ENCODE peak calls at places on chromosomes 5 and 9, in six cellular contexts. U is SK-N-SH, X is kidney epithelial cell, I is choroid plexus epithelial cell, H is mesenchymal stem cell, Q is SJSA1. F is an unnamed sample.

GRCh38 chr5:147822686-147823491 is 8.6 kb downstream of the SPINK1 start:
- DNase-seq in U (peak), X (no peak), I (peak), H (peak), Q (no peak), F (peak)

GRCh38 chr9:85483214-85483613 is 258.5 kb downstream of the AGTPBP1 start:
- DNase-seq in U (no peak), X (no peak), I (peak), H (no peak), Q (no peak), F (no peak)

GRCh38 chr9:127947841-127948710 is 10.4 kb upstream of the DPM2 start:
- DNase-seq in U (no peak), X (no peak), I (no peak), H (no peak), Q (no peak), F (no peak)

GRCh38 chr5:111129938-111130337 is 37.8 kb downstream of the WDR36 start:
- DNase-seq in U (no peak), X (no peak), I (peak), H (no peak), Q (no peak), F (no peak)

GRCh38 chr5:66554211-66554610 is 42.0 kb upstream of the MAST4 start:
- DNase-seq in U (no peak), X (peak), I (peak), H (no peak), Q (no peak), F (no peak)

GRCh38 chr5:40879163-40879942 is 29.9 kb upstream of the C7 start:
- DNase-seq in U (peak), X (no peak), I (peak), H (peak), Q (no peak), F (peak)

GRCh38 chr9:4077499-4078102 is 222.3 kb downstream of the GLIS3 start:
- DNase-seq in U (peak), X (no peak), I (peak), H (peak), Q (peak), F (peak)

GRCh38 chr5:32753765-32754164 is 42.6 kb downstream of the NPR3 start:
- DNase-seq in U (no peak), X (no peak), I (peak), H (peak), Q (no peak), F (no peak)

GRCh38 chr5:147098233-147098790 is 136.5 kb upstream of the STK32A start:
- DNase-seq in U (peak), X (no peak), I (peak), H (peak), Q (peak), F (peak)

GRCh38 chr5:132176987-132177386 is 50.7 kb downstream of the P4HA2 start:
- DNase-seq in U (no peak), X (no peak), I (peak), H (no peak), Q (no peak), F (no peak)

GRCh38 chr9:72585737-72586136 is 64.3 kb downstream of the TMC1 start:
- DNase-seq in U (no peak), X (no peak), I (peak), H (peak), Q (no peak), F (no peak)

GRCh38 chr5:88824892-88825781 is 57.8 kb downstream of the MEF2C start:
- DNase-seq in U (no peak), X (peak), I (peak), H (peak), Q (no peak), F (peak)
- H3K4me3 ChIP-seq in U (peak), X (no peak), I (peak), H (no peak), Q (no peak), F (no peak)

DNA sequence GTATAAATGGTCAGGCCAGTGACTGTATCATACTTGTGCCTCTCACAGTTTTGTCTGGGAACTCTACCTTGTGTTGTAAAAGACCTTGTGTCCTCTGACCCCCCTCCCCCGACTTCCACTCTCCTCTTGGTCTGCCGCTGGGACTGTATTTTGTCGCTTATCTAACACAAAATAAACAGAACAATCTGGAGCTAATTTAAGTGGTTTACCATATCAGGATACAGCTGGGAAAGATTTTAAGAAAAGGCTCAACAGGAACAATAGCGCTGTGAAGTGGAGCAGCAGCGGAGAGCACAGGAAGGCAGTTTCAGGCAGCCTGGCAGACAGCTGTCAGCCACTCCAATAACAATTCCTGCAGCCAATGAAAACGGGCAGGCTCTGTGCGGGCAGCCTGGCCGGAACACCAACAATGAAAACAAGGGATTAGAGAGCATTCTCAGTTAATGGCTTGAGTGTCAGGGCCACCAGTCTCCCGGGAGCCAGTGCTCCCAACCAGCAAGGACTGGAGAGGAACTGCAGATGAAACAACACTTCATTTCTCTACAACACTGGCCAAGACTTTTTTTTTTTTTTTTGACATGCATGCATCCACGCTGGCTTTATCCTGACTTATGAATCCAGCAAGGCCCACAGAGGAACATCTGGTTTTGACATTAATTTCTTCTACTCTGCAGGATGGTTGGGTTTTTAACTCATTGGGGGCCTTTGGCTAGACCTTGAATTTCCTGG is 76.8 kb downstream of the ARSB start:
- DNase-seq in U (peak), X (no peak), I (peak), H (peak), Q (peak), F (peak)
- H3K4me3 ChIP-seq in U (peak), X (no peak), I (peak), H (peak), Q (no peak), F (no peak)

GRCh38 chr9:96149142-96149541 is 152.8 kb downstream of the HSD17B3 start:
- DNase-seq in U (no peak), X (no peak), I (no peak), H (no peak), Q (no peak), F (no peak)
- H3K4me3 ChIP-seq in U (no peak), X (no peak), I (no peak), H (no peak), Q (no peak), F (no peak)

GRCh38 chr5:64637837-64638443 is 52.4 kb upstream of the SHISAL2B start:
- DNase-seq in U (no peak), X (no peak), I (peak), H (peak), Q (no peak), F (no peak)
- H3K4me3 ChIP-seq in U (no peak), X (no peak), I (no peak), H (peak), Q (no peak), F (no peak)

GRCh38 chr5:59143926-59144333 is 561.1 kb downstream of the RAB3C start:
- DNase-seq in U (no peak), X (no peak), I (peak), H (no peak), Q (no peak), F (no peak)
- H3K4me3 ChIP-seq in U (no peak), X (no peak), I (no peak), H (no peak), Q (no peak), F (no peak)

DNA sequence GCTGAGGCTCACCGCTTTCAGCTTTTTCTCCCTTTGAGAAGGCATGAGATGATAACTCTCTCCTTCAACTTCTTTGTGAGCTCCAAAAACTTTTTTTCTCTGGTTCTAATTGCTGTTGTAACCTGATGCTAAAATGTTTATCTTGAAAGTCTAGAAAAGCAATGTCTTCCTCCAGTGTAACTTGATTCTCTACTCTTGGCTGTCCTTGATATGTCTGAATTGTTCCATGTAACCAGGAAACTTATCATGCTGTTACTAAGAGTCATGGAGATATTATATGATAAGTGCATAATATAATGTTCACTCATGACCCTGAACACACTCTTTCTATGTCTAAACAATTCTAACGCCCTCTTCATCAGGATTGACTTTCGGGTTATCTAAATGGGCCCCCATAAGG is 128.0 kb upstream of the ABCA1 start:
- DNase-seq in U (no peak), X (no peak), I (peak), H (peak), Q (no peak), F (no peak)
- H3K4me3 ChIP-seq in U (no peak), X (no peak), I (no peak), H (no peak), Q (no peak), F (no peak)

GRCh38 chr5:59037453-59038168 is 454.7 kb downstream of the RAB3C start:
- DNase-seq in U (no peak), X (no peak), I (peak), H (no peak), Q (no peak), F (no peak)
- H3K4me3 ChIP-seq in U (peak), X (peak), I (peak), H (peak), Q (peak), F (peak)